ENCODE peak calls at places on chromosome 21, in nine cellular contexts. One of them, this sample, is unnamed.

GRCh38 chr21:46459356-46460112 is 843 bp downstream of the DIP2A start:
- DNase-seq in right lobe of liver: peak; percentile 69
- DNase-seq in small intestine: peak; percentile 52
- DNase-seq in uterus: peak; percentile 29
- DNase-seq in thyroid gland: peak; percentile 45
- DNase-seq in astrocyte: peak; percentile 27
- DNase-seq in gastrocnemius medialis: no peak
- DNase-seq in spleen: peak; percentile 83
- DNase-seq in lower lobe of right lung: peak; percentile 71
- DNase-seq in this sample: peak; percentile 41

GRCh38 chr21:25362375-25363267 is 244.7 kb downstream of the MRPL39 start:
- DNase-seq in lower lobe of right lung: no peak
- DNase-seq in uterus: no peak
- DNase-seq in gastrocnemius medialis: no peak
- DNase-seq in thyroid gland: no peak
- DNase-seq in right lobe of liver: no peak
- DNase-seq in spleen: peak; percentile 45
- DNase-seq in astrocyte: no peak
- DNase-seq in small intestine: no peak
- DNase-seq in this sample: no peak

GRCh38 chr21:33360281-33360680 is 35.5 kb downstream of the IFNAR1 start:
- DNase-seq in uterus: no peak
- DNase-seq in spleen: no peak
- DNase-seq in astrocyte: peak; percentile 59
- DNase-seq in small intestine: no peak
- DNase-seq in thyroid gland: peak; percentile 14
- DNase-seq in gastrocnemius medialis: no peak
- DNase-seq in right lobe of liver: no peak
- DNase-seq in lower lobe of right lung: no peak
- DNase-seq in this sample: no peak

GRCh38 chr21:39842741-39843146 is 24.5 kb upstream of the PCP4 start:
- DNase-seq in gastrocnemius medialis: no peak
- DNase-seq in small intestine: no peak
- DNase-seq in right lobe of liver: no peak
- DNase-seq in astrocyte: no peak
- DNase-seq in lower lobe of right lung: no peak
- DNase-seq in uterus: no peak
- DNase-seq in spleen: no peak
- DNase-seq in thyroid gland: no peak
- DNase-seq in this sample: no peak

GRCh38 chr21:9738527-9738926 is 782.9 kb upstream of the TPTE start:
- DNase-seq in uterus: no peak
- DNase-seq in spleen: no peak
- DNase-seq in right lobe of liver: no peak
- DNase-seq in astrocyte: no peak
- DNase-seq in small intestine: no peak
- DNase-seq in lower lobe of right lung: no peak
- DNase-seq in thyroid gland: no peak
- DNase-seq in gastrocnemius medialis: no peak
- DNase-seq in this sample: no peak

GRCh38 chr21:28337319-28337718 is 655.4 kb downstream of the LTN1 start:
- DNase-seq in spleen: no peak
- DNase-seq in small intestine: peak; percentile 60
- DNase-seq in astrocyte: peak; percentile 24
- DNase-seq in thyroid gland: no peak
- DNase-seq in lower lobe of right lung: no peak
- DNase-seq in uterus: no peak
- DNase-seq in gastrocnemius medialis: no peak
- DNase-seq in right lobe of liver: no peak
- DNase-seq in this sample: no peak

GRCh38 chr21:39715804-39716397 is 29.1 kb upstream of the IGSF5 start:
- DNase-seq in lower lobe of right lung: no peak
- DNase-seq in thyroid gland: peak; percentile 66
- DNase-seq in spleen: no peak
- DNase-seq in gastrocnemius medialis: peak; percentile 32
- DNase-seq in uterus: peak; percentile 22
- DNase-seq in small intestine: peak; percentile 58
- DNase-seq in right lobe of liver: no peak
- DNase-seq in astrocyte: no peak
- DNase-seq in this sample: peak; percentile 50

GRCh38 chr21:15659768-15660423 is 69.9 kb upstream of the USP25 start:
- DNase-seq in thyroid gland: no peak
- DNase-seq in right lobe of liver: no peak
- DNase-seq in lower lobe of right lung: no peak
- DNase-seq in spleen: no peak
- DNase-seq in gastrocnemius medialis: no peak
- DNase-seq in small intestine: peak; percentile 86
- DNase-seq in astrocyte: no peak
- DNase-seq in uterus: no peak
- DNase-seq in this sample: no peak

GRCh38 chr21:24110846-24111245 is 1496.4 kb downstream of the MRPL39 start:
- DNase-seq in thyroid gland: no peak
- DNase-seq in lower lobe of right lung: no peak
- DNase-seq in astrocyte: peak; percentile 41
- DNase-seq in spleen: no peak
- DNase-seq in gastrocnemius medialis: no peak
- DNase-seq in uterus: no peak
- DNase-seq in small intestine: no peak
- DNase-seq in right lobe of liver: no peak
- DNase-seq in this sample: no peak

GRCh38 chr21:14523234-14523633 is 22.9 kb downstream of the SAMSN1 start:
- DNase-seq in lower lobe of right lung: no peak
- DNase-seq in astrocyte: no peak
- DNase-seq in right lobe of liver: no peak
- DNase-seq in thyroid gland: no peak
- DNase-seq in small intestine: no peak
- DNase-seq in uterus: no peak
- DNase-seq in spleen: peak; percentile 76
- DNase-seq in gastrocnemius medialis: no peak
- DNase-seq in this sample: no peak

GRCh38 chr21:32800056-32800455 is 28.5 kb upstream of the PAXBP1 start:
- DNase-seq in thyroid gland: no peak
- DNase-seq in uterus: no peak
- DNase-seq in astrocyte: no peak
- DNase-seq in small intestine: no peak
- DNase-seq in right lobe of liver: no peak
- DNase-seq in lower lobe of right lung: no peak
- DNase-seq in gastrocnemius medialis: no peak
- DNase-seq in spleen: no peak
- DNase-seq in this sample: no peak

GRCh38 chr21:46135782-46136181 is 19.6 kb downstream of the FTCD start:
- DNase-seq in right lobe of liver: no peak
- DNase-seq in small intestine: no peak
- DNase-seq in gastrocnemius medialis: no peak
- DNase-seq in thyroid gland: no peak
- DNase-seq in uterus: no peak
- DNase-seq in astrocyte: no peak
- DNase-seq in spleen: no peak
- DNase-seq in lower lobe of right lung: no peak
- DNase-seq in this sample: no peak

GRCh38 chr21:46363698-46364097 is 39.7 kb downstream of the PCNT start:
- DNase-seq in uterus: no peak
- DNase-seq in thyroid gland: no peak
- DNase-seq in astrocyte: no peak
- DNase-seq in gastrocnemius medialis: no peak
- DNase-seq in spleen: no peak
- DNase-seq in small intestine: no peak
- DNase-seq in right lobe of liver: no peak
- DNase-seq in lower lobe of right lung: no peak
- DNase-seq in this sample: no peak

GRCh38 chr21:14737922-14738321 is 191.8 kb upstream of the SAMSN1 start:
- DNase-seq in thyroid gland: no peak
- DNase-seq in small intestine: peak; percentile 73
- DNase-seq in astrocyte: no peak
- DNase-seq in lower lobe of right lung: no peak
- DNase-seq in gastrocnemius medialis: no peak
- DNase-seq in right lobe of liver: no peak
- DNase-seq in spleen: no peak
- DNase-seq in uterus: no peak
- DNase-seq in this sample: no peak

GRCh38 chr21:44983421-44984206 is 43.8 kb downstream of the SLX9 start:
- DNase-seq in spleen: peak; percentile 63
- DNase-seq in gastrocnemius medialis: no peak
- DNase-seq in small intestine: no peak
- DNase-seq in right lobe of liver: no peak
- DNase-seq in astrocyte: no peak
- DNase-seq in thyroid gland: no peak
- DNase-seq in uterus: no peak
- DNase-seq in lower lobe of right lung: peak; percentile 29
- DNase-seq in this sample: peak; percentile 70

GRCh38 chr21:44984428-44984791 is 44.6 kb downstream of the SLX9 start:
- DNase-seq in thyroid gland: no peak
- DNase-seq in small intestine: no peak
- DNase-seq in astrocyte: no peak
- DNase-seq in gastrocnemius medialis: no peak
- DNase-seq in uterus: no peak
- DNase-seq in spleen: peak; percentile 74
- DNase-seq in right lobe of liver: peak; percentile 50
- DNase-seq in lower lobe of right lung: peak; percentile 43
- DNase-seq in this sample: peak; percentile 71

GRCh38 chr21:44984792-44985440 is 45.1 kb downstream of the SLX9 start:
- DNase-seq in gastrocnemius medialis: peak; percentile 17
- DNase-seq in lower lobe of right lung: peak; percentile 42
- DNase-seq in thyroid gland: no peak
- DNase-seq in uterus: peak; percentile 27
- DNase-seq in small intestine: no peak
- DNase-seq in astrocyte: no peak
- DNase-seq in right lobe of liver: peak; percentile 52
- DNase-seq in spleen: peak; percentile 81
- DNase-seq in this sample: peak; percentile 91

GRCh38 chr21:44980562-44981489 is 41.0 kb downstream of the SLX9 start:
- DNase-seq in gastrocnemius medialis: no peak
- DNase-seq in uterus: no peak
- DNase-seq in astrocyte: no peak
- DNase-seq in small intestine: no peak
- DNase-seq in lower lobe of right lung: no peak
- DNase-seq in spleen: peak; percentile 72
- DNase-seq in right lobe of liver: no peak
- DNase-seq in thyroid gland: no peak
- DNase-seq in this sample: peak; percentile 63

GRCh38 chr21:44982558-44983244 is 42.9 kb downstream of the SLX9 start:
- DNase-seq in right lobe of liver: peak; percentile 57
- DNase-seq in small intestine: peak; percentile 5
- DNase-seq in lower lobe of right lung: peak; percentile 71
- DNase-seq in gastrocnemius medialis: no peak
- DNase-seq in thyroid gland: no peak
- DNase-seq in uterus: no peak
- DNase-seq in spleen: peak; percentile 72
- DNase-seq in astrocyte: peak; percentile 60
- DNase-seq in this sample: peak; percentile 97
- H3K27ac ChIP-seq in right lobe of liver: peak overlapping the region; percentile 17
- H3K27ac ChIP-seq in small intestine: no peak overlapping the region
- H3K27ac ChIP-seq in lower lobe of right lung: no peak overlapping the region
- H3K27ac ChIP-seq in gastrocnemius medialis: no peak overlapping the region
- H3K27ac ChIP-seq in thyroid gland: no peak overlapping the region
- H3K27ac ChIP-seq in uterus: no peak overlapping the region
- H3K27ac ChIP-seq in spleen: peak overlapping the region; percentile 39
- H3K27ac ChIP-seq in astrocyte: peak overlapping the region; percentile 56
- H3K27ac ChIP-seq in this sample: peak overlapping the region; percentile 89

GRCh38 chr21:34670962-34671348 is 2.2 kb downstream of the CLIC6 start:
- DNase-seq in lower lobe of right lung: no peak
- DNase-seq in uterus: no peak
- DNase-seq in small intestine: no peak
- DNase-seq in astrocyte: no peak
- DNase-seq in right lobe of liver: no peak
- DNase-seq in thyroid gland: no peak
- DNase-seq in gastrocnemius medialis: no peak
- DNase-seq in spleen: no peak
- DNase-seq in this sample: no peak
- H3K4me3 ChIP-seq in lower lobe of right lung: peak overlapping the region; percentile 56
- H3K4me3 ChIP-seq in uterus: no peak overlapping the region
- H3K4me3 ChIP-seq in small intestine: peak overlapping the region; percentile 52
- H3K4me3 ChIP-seq in astrocyte: no peak overlapping the region
- H3K4me3 ChIP-seq in right lobe of liver: no peak overlapping the region
- H3K4me3 ChIP-seq in thyroid gland: peak overlapping the region; percentile 47
- H3K4me3 ChIP-seq in gastrocnemius medialis: peak overlapping the region; percentile 45
- H3K4me3 ChIP-seq in spleen: peak overlapping the region; percentile 47
- H3K4me3 ChIP-seq in this sample: peak overlapping the region; percentile 50

GRCh38 chr21:41680444-41681335 is 86.2 kb downstream of the RIPK4 start:
- DNase-seq in right lobe of liver: no peak
- DNase-seq in lower lobe of right lung: no peak
- DNase-seq in astrocyte: no peak
- DNase-seq in uterus: no peak
- DNase-seq in spleen: peak; percentile 67
- DNase-seq in gastrocnemius medialis: no peak
- DNase-seq in thyroid gland: no peak
- DNase-seq in small intestine: no peak
- DNase-seq in this sample: peak; percentile 57
- H3K27ac ChIP-seq in right lobe of liver: no peak overlapping the region
- H3K27ac ChIP-seq in lower lobe of right lung: peak overlapping the region; percentile 60
- H3K27ac ChIP-seq in astrocyte: no peak overlapping the region
- H3K27ac ChIP-seq in uterus: no peak overlapping the region
- H3K27ac ChIP-seq in spleen: no peak overlapping the region
- H3K27ac ChIP-seq in gastrocnemius medialis: no peak overlapping the region
- H3K27ac ChIP-seq in thyroid gland: no peak overlapping the region
- H3K27ac ChIP-seq in small intestine: no peak overlapping the region
- H3K27ac ChIP-seq in this sample: no peak overlapping the region

GRCh38 chr21:42747267-42747701 is 93.9 kb downstream of the PDE9A start:
- DNase-seq in uterus: no peak
- DNase-seq in thyroid gland: no peak
- DNase-seq in small intestine: no peak
- DNase-seq in spleen: peak; percentile 84
- DNase-seq in astrocyte: no peak
- DNase-seq in right lobe of liver: peak; percentile 49
- DNase-seq in lower lobe of right lung: no peak
- DNase-seq in gastrocnemius medialis: no peak
- DNase-seq in this sample: peak; percentile 48
- H3K4me3 ChIP-seq in uterus: no peak overlapping the region
- H3K4me3 ChIP-seq in thyroid gland: no peak overlapping the region
- H3K4me3 ChIP-seq in small intestine: no peak overlapping the region
- H3K4me3 ChIP-seq in spleen: no peak overlapping the region
- H3K4me3 ChIP-seq in astrocyte: no peak overlapping the region
- H3K4me3 ChIP-seq in right lobe of liver: no peak overlapping the region
- H3K4me3 ChIP-seq in lower lobe of right lung: no peak overlapping the region
- H3K4me3 ChIP-seq in gastrocnemius medialis: no peak overlapping the region
- H3K4me3 ChIP-seq in this sample: no peak overlapping the region

GRCh38 chr21:43602277-43603229 is 56.7 kb downstream of the HSF2BP start:
- DNase-seq in right lobe of liver: no peak
- DNase-seq in thyroid gland: peak; percentile 67
- DNase-seq in lower lobe of right lung: no peak
- DNase-seq in small intestine: no peak
- DNase-seq in gastrocnemius medialis: peak; percentile 22
- DNase-seq in uterus: no peak
- DNase-seq in spleen: no peak
- DNase-seq in astrocyte: no peak
- DNase-seq in this sample: no peak
- H3K27ac ChIP-seq in right lobe of liver: no peak overlapping the region
- H3K27ac ChIP-seq in thyroid gland: peak overlapping the region; percentile 87
- H3K27ac ChIP-seq in lower lobe of right lung: peak overlapping the region; percentile 65
- H3K27ac ChIP-seq in small intestine: no peak overlapping the region
- H3K27ac ChIP-seq in gastrocnemius medialis: peak overlapping the region; percentile 56
- H3K27ac ChIP-seq in uterus: no peak overlapping the region
- H3K27ac ChIP-seq in spleen: no peak overlapping the region
- H3K27ac ChIP-seq in astrocyte: peak overlapping the region; percentile 29
- H3K27ac ChIP-seq in this sample: no peak overlapping the region